ENCODE peak calls at places on chromosomes 1 and 21, in six cellular contexts. K is tibial artery, Q is endothelial cell, G is fibroblast of lung, O is AG10803, Z is body of pancreas. V is an unnamed sample.

GRCh38 chr1:230167419-230167852 is 100.4 kb downstream of the GALNT2 start:
- DNase-seq in K (no peak), Q (peak), G (peak), O (peak), Z (no peak), V (peak)

GRCh38 chr1:12643785-12644184 is at the start of gene AADACL4:
- DNase-seq in K (no peak), Q (no peak), G (no peak), O (no peak), Z (no peak), V (no peak)

GRCh38 chr1:65764052-65764451 is 28.6 kb upstream of the PDE4B start:
- DNase-seq in K (no peak), Q (no peak), G (no peak), O (no peak), Z (no peak), V (no peak)

GRCh38 chr1:215507119-215507518 is 60.0 kb upstream of the KCTD3 start:
- DNase-seq in K (no peak), Q (no peak), G (peak), O (peak), Z (no peak), V (peak)

GRCh38 chr1:221045842-221046831 is 166.9 kb downstream of the HLX start:
- DNase-seq in K (no peak), Q (no peak), G (peak), O (peak), Z (no peak), V (peak)

GRCh38 chr1:187157115-187157514 is 328.4 kb downstream of the PLA2G4A start:
- DNase-seq in K (no peak), Q (no peak), G (no peak), O (no peak), Z (no peak), V (no peak)

GRCh38 chr21:34635307-34635706 is 20.4 kb upstream of the RCAN1 start:
- DNase-seq in K (no peak), Q (peak), G (no peak), O (no peak), Z (no peak), V (no peak)

GRCh38 chr21:40847956-40848355 is 998 bp upstream of the DSCAM start:
- DNase-seq in K (no peak), Q (no peak), G (no peak), O (no peak), Z (no peak), V (no peak)

GRCh38 chr1:230550428-230550827 is 91.9 kb upstream of the COG2 start:
- DNase-seq in K (no peak), Q (no peak), G (peak), O (no peak), Z (no peak), V (no peak)

GRCh38 chr1:15014521-15014920 is 139.0 kb upstream of the TMEM51 start:
- DNase-seq in K (no peak), Q (no peak), G (peak), O (no peak), Z (no peak), V (no peak)

GRCh38 chr1:247373721-247374141 is 42.1 kb upstream of the ZNF496 start:
- DNase-seq in K (peak), Q (peak), G (peak), O (no peak), Z (peak), V (peak)

GRCh38 chr1:19533626-19534025 is 48.3 kb upstream of the CAPZB start:
- DNase-seq in K (peak), Q (no peak), G (no peak), O (no peak), Z (peak), V (no peak)

GRCh38 chr21:38303300-38303699 is 46.5 kb downstream of the KCNJ15 start:
- DNase-seq in K (peak), Q (no peak), G (peak), O (peak), Z (no peak), V (peak)

GRCh38 chr1:225603538-225604354 is 49.2 kb downstream of the ENAH start:
- DNase-seq in K (no peak), Q (no peak), G (peak), O (peak), Z (peak), V (peak)

GRCh38 chr1:245332513-245332912 is 177.7 kb downstream of the KIF26B start:
- DNase-seq in K (no peak), Q (no peak), G (peak), O (no peak), Z (no peak), V (no peak)

GRCh38 chr1:173489929-173490328 is 12.8 kb downstream of the PRDX6 start:
- DNase-seq in K (no peak), Q (no peak), G (no peak), O (no peak), Z (no peak), V (no peak)

GRCh38 chr1:188295157-188295556 is 1466.4 kb downstream of the PLA2G4A start:
- DNase-seq in K (no peak), Q (no peak), G (no peak), O (no peak), Z (no peak), V (no peak)

GRCh38 chr1:3727042-3727824 is 25.0 kb upstream of the CCDC27 start:
- DNase-seq in K (no peak), Q (peak), G (no peak), O (no peak), Z (no peak), V (no peak)

GRCh38 chr1:53285969-53286760 is 41.7 kb downstream of the LRP8 start:
- DNase-seq in K (no peak), Q (no peak), G (no peak), O (no peak), Z (no peak), V (no peak)

GRCh38 chr1:202192770-202193613 is 607 bp upstream of the LGR6 start:
- DNase-seq in K (peak), Q (peak), G (peak), O (peak), Z (peak), V (peak)

GRCh38 chr1:112335351-112335750 is 60.7 kb upstream of the CTTNBP2NL start:
- DNase-seq in K (no peak), Q (no peak), G (peak), O (no peak), Z (no peak), V (no peak)

GRCh38 chr1:247209306-247209900 is 37.6 kb upstream of the ZNF124 start:
- DNase-seq in K (no peak), Q (no peak), G (no peak), O (peak), Z (no peak), V (no peak)

GRCh38 chr1:237016626-237017025 is 12.4 kb upstream of the MT1HL1 start:
- DNase-seq in K (no peak), Q (no peak), G (no peak), O (no peak), Z (no peak), V (no peak)

GRCh38 chr1:60911980-60912692 is 170.2 kb upstream of the NFIA start:
- DNase-seq in K (peak), Q (peak), G (no peak), O (no peak), Z (no peak), V (no peak)

GRCh38 chr1:203200059-203200553 is 13.6 kb upstream of the CHI3L1 start:
- DNase-seq in K (peak), Q (no peak), G (peak), O (peak), Z (no peak), V (peak)

GRCh38 chr1:44911042-44911441 is 68.0 kb upstream of the PTCH2 start:
- DNase-seq in K (no peak), Q (no peak), G (no peak), O (peak), Z (no peak), V (no peak)

GRCh38 chr1:212432163-212432705 is 486 bp upstream of the NENF start:
- DNase-seq in K (no peak), Q (no peak), G (peak), O (no peak), Z (no peak), V (peak)

GRCh38 chr1:104991702-104992101 is 1242.0 kb downstream of the AMY1C start:
- DNase-seq in K (no peak), Q (no peak), G (no peak), O (no peak), Z (no peak), V (no peak)

GRCh38 chr1:54124472-54124871 is 28.3 kb downstream of the CDCP2 start:
- DNase-seq in K (no peak), Q (no peak), G (no peak), O (no peak), Z (peak), V (no peak)

GRCh38 chr1:152777510-152778137 is 2.7 kb downstream of the LCE1F start:
- DNase-seq in K (no peak), Q (peak), G (no peak), O (peak), Z (no peak), V (no peak)

GRCh38 chr1:84809023-84809422 is 84.0 kb downstream of the LPAR3 start:
- DNase-seq in K (no peak), Q (no peak), G (no peak), O (no peak), Z (no peak), V (no peak)

GRCh38 chr1:3520419-3521378 is 66.2 kb downstream of the ARHGEF16 start:
- DNase-seq in K (no peak), Q (no peak), G (no peak), O (no peak), Z (no peak), V (no peak)

GRCh38 chr21:33655591-33656221 is 13.4 kb downstream of the ITSN1 start:
- DNase-seq in K (no peak), Q (no peak), G (peak), O (peak), Z (peak), V (peak)

GRCh38 chr1:203629509-203630082 is 3.0 kb downstream of the ATP2B4 start:
- DNase-seq in K (peak), Q (peak), G (peak), O (peak), Z (peak), V (peak)

GRCh38 chr21:15400905-15401304 is 328.9 kb upstream of the USP25 start:
- DNase-seq in K (no peak), Q (no peak), G (peak), O (no peak), Z (no peak), V (peak)

GRCh38 chr1:51517361-51518032 is 1.6 kb downstream of the EPS15 start:
- DNase-seq in K (peak), Q (no peak), G (peak), O (peak), Z (no peak), V (peak)

GRCh38 chr21:38993561-38993960 is 187.8 kb downstream of the ETS2 start:
- DNase-seq in K (peak), Q (no peak), G (peak), O (peak), Z (peak), V (peak)

GRCh38 chr1:113073457-113073950 is 506 bp downstream of the LRIG2 start:
- DNase-seq in K (peak), Q (peak), G (peak), O (peak), Z (peak), V (no peak)

GRCh38 chr1:153688736-153689328 is 10.3 kb downstream of the NPR1 start:
- DNase-seq in K (no peak), Q (no peak), G (no peak), O (no peak), Z (no peak), V (no peak)

GRCh38 chr1:27116697-27117096 is 38.2 kb downstream of the SLC9A1 start:
- DNase-seq in K (no peak), Q (no peak), G (no peak), O (peak), Z (no peak), V (peak)

GRCh38 chr1:94643776-94644175 is 102.2 kb upstream of the F3 start:
- DNase-seq in K (no peak), Q (no peak), G (no peak), O (no peak), Z (no peak), V (no peak)

GRCh38 chr1:94644371-94644770 is 102.8 kb upstream of the F3 start:
- DNase-seq in K (no peak), Q (no peak), G (no peak), O (no peak), Z (no peak), V (no peak)

GRCh38 chr1:94640125-94640524 is 98.6 kb upstream of the F3 start:
- DNase-seq in K (no peak), Q (no peak), G (no peak), O (no peak), Z (no peak), V (no peak)

GRCh38 chr1:94641990-94642389 is 100.4 kb upstream of the F3 start:
- DNase-seq in K (no peak), Q (no peak), G (peak), O (no peak), Z (no peak), V (no peak)

DNA sequence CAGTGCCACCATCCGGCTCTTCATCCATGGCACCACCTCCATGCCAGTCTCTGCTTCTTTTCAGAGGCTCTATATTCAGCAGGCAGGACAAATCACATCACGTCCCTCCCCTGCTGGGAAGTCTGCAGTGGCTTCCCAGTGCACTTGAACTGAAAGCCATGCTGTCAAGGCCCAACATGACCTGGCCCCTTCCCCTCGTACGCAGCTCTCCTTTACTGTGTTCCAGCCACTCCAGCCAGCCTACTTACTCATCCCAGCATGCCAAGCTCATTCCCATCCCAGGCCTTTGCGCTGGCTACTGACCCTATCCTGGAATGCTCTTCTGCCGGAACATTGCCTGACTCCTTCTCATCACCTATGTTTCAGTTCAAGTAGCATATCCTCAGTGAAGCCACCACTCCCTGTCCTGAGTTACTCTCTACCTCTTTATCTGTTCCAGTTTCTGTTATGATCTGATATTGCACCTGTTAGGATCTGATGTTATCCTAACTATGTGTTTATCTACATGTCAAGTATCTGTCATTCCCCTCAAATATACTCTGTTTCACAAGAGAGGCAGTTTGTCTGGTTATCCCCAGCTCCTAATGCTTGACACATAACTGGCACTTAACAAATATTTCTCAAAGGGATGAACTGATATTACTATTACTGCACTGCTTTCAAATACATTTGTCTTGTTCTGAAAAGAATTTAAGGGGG is 101.2 kb upstream of the F3 start:
- DNase-seq in K (no peak), Q (no peak), G (no peak), O (no peak), Z (no peak), V (no peak)
- TF ChIP-seq CTCF in K (no peak), Q (no peak), G (no peak), O (no peak), Z (no peak), V (no peak)

GRCh38 chr1:241815957-241816356 is 32.0 kb upstream of the EXO1 start:
- DNase-seq in K (no peak), Q (no peak), G (no peak), O (no peak), Z (no peak), V (no peak)
- TF ChIP-seq CTCF in K (no peak), Q (no peak), G (no peak), O (no peak), Z (no peak), V (no peak)

DNA sequence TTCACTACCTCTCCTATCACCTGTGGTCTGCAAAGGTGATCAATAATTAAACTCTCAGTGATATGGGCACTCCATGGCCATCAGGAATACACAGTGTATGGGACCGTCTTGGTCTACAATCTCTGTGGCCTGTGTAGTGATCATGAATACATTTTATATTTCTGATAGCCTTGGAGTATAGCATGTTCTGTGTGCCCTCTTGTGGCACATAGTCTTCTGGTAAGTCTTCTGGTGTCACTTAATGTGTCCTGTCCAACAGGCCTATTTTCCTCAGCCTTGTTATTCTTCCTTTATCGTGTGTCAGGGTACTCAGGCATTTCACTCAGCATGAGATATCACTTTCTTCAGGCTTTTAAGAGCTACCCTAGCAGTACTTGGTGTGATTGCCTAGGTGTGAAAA is 393.6 kb downstream of the AGBL4 start:
- DNase-seq in K (no peak), Q (no peak), G (no peak), O (no peak), Z (no peak), V (no peak)
- TF ChIP-seq CTCF in K (no peak), Q (no peak), G (no peak), O (no peak), Z (no peak), V (no peak)

GRCh38 chr1:156506450-156506849 is 5.9 kb upstream of the MEF2D start:
- DNase-seq in K (no peak), Q (no peak), G (no peak), O (no peak), Z (no peak), V (no peak)

GRCh38 chr1:156503672-156504055 is 3.1 kb upstream of the MEF2D start:
- DNase-seq in K (no peak), Q (no peak), G (no peak), O (no peak), Z (no peak), V (peak)

GRCh38 chr1:156504062-156504813 is 3.7 kb upstream of the MEF2D start:
- DNase-seq in K (no peak), Q (no peak), G (no peak), O (no peak), Z (no peak), V (no peak)

GRCh38 chr1:156505679-156506298 is 5.2 kb upstream of the MEF2D start:
- DNase-seq in K (no peak), Q (no peak), G (no peak), O (no peak), Z (no peak), V (no peak)

GRCh38 chr1:156504821-156505678 is 4.5 kb upstream of the MEF2D start:
- DNase-seq in K (peak), Q (peak), G (peak), O (peak), Z (peak), V (peak)
- TF ChIP-seq CTCF in K (no peak), Q (no peak), G (no peak), O (no peak), Z (no peak), V (no peak)

DNA sequence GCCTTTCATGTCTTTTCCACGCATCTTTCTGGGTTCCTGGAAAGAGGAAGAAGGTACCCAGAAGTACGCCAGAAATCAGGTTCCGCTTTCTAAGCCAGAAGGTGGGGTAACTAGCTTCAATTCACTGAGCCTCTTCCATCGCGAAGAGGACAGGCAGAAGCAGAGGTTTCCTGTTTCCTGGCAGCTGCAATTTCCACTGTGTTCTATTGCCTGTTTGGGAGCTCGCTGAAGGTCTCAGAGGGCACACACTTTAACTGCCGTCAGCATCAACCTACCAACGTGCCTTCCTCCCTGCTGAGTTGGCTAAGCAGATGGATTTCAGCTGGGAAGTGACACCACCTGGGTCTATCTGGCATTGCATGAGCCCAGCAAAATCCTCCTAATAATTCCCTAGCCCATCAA is 10.0 kb downstream of the NCF2 start:
- DNase-seq in K (peak), Q (peak), G (no peak), O (peak), Z (peak), V (peak)
- TF ChIP-seq CTCF in K (no peak), Q (no peak), G (no peak), O (no peak), Z (no peak), V (peak)

GRCh38 chr1:198683449-198683848 is 44.6 kb downstream of the PTPRC start:
- DNase-seq in K (no peak), Q (no peak), G (no peak), O (no peak), Z (no peak), V (no peak)

GRCh38 chr1:198691063-198691462 is 52.2 kb downstream of the PTPRC start:
- DNase-seq in K (no peak), Q (no peak), G (no peak), O (no peak), Z (no peak), V (no peak)

GRCh38 chr1:198687429-198687828 is 48.6 kb downstream of the PTPRC start:
- DNase-seq in K (no peak), Q (no peak), G (no peak), O (no peak), Z (no peak), V (peak)

GRCh38 chr1:198681831-198682756 is 43.3 kb downstream of the PTPRC start:
- DNase-seq in K (peak), Q (no peak), G (peak), O (peak), Z (peak), V (peak)

GRCh38 chr1:198686069-198686728 is 47.4 kb downstream of the PTPRC start:
- DNase-seq in K (no peak), Q (no peak), G (peak), O (peak), Z (no peak), V (peak)
- TF ChIP-seq CTCF in K (no peak), Q (no peak), G (peak), O (peak), Z (peak), V (peak)

GRCh38 chr21:46634966-46635323 is 529 bp upstream of the PRMT2 start:
- DNase-seq in K (peak), Q (no peak), G (peak), O (peak), Z (no peak), V (peak)
- TF ChIP-seq CTCF in K (no peak), Q (peak), G (peak), O (peak), Z (no peak), V (peak)

GRCh38 chr1:30106125-30106524 is 617.3 kb downstream of the MATN1 start:
- DNase-seq in K (no peak), Q (peak), G (peak), O (peak), Z (no peak), V (peak)
- TF ChIP-seq CTCF in K (peak), Q (peak), G (peak), O (peak), Z (peak), V (peak)

GRCh38 chr1:78553859-78554258 is 63.1 kb downstream of the PTGFR start:
- DNase-seq in K (no peak), Q (no peak), G (no peak), O (no peak), Z (no peak), V (no peak)
- TF ChIP-seq CTCF in K (no peak), Q (peak), G (peak), O (no peak), Z (no peak), V (no peak)

GRCh38 chr21:31665397-31665796 is 5.9 kb downstream of the SOD1 start:
- DNase-seq in K (no peak), Q (peak), G (peak), O (no peak), Z (no peak), V (peak)
- TF ChIP-seq CTCF in K (no peak), Q (no peak), G (no peak), O (no peak), Z (no peak), V (no peak)